ENCODE peak calls at places on chromosomes 3 and 15, in seven cellular contexts. C, J, K, Z, D, X and U are unnamed samples.

GRCh38 chr3:62567097-62568021 is 194.0 kb upstream of the FEZF2 start:
- DNase-seq in C (no peak), J (no peak), K (peak), Z (peak), D (peak), X (peak), U (peak)

GRCh38 chr3:46065294-46065705 is 38.0 kb upstream of the XCR1 start:
- DNase-seq in C (no peak), J (peak), K (peak), Z (no peak), D (no peak), X (peak), U (no peak)

GRCh38 chr15:94164202-94164807 is 67.1 kb upstream of the MCTP2 start:
- DNase-seq in C (peak), J (peak), K (peak), Z (peak), D (peak), X (no peak), U (peak)

GRCh38 chr15:77020348-77021087 is 25.6 kb downstream of the PSTPIP1 start:
- DNase-seq in C (no peak), J (no peak), K (peak), Z (no peak), D (no peak), X (no peak), U (no peak)

GRCh38 chr15:62545392-62546227 is 380.5 kb upstream of the C2CD4B start:
- DNase-seq in C (peak), J (no peak), K (peak), Z (peak), D (peak), X (peak), U (peak)

GRCh38 chr3:64340636-64341240 is 115.5 kb upstream of the PRICKLE2 start:
- DNase-seq in C (no peak), J (no peak), K (no peak), Z (peak), D (peak), X (peak), U (peak)

GRCh38 chr3:42846682-42847522 is 28.8 kb downstream of the CYP8B1 start:
- DNase-seq in C (peak), J (peak), K (no peak), Z (no peak), D (no peak), X (no peak), U (no peak)

GRCh38 chr3:121768452-121768851 is 18.9 kb upstream of the GOLGB1 start:
- DNase-seq in C (no peak), J (no peak), K (no peak), Z (no peak), D (no peak), X (no peak), U (no peak)

GRCh38 chr3:98890181-98890882 is 11.2 kb downstream of the DCBLD2 start:
- DNase-seq in C (no peak), J (no peak), K (no peak), Z (no peak), D (no peak), X (no peak), U (no peak)

GRCh38 chr15:100940785-100941379 is 21.7 kb downstream of the LRRK1 start:
- DNase-seq in C (no peak), J (no peak), K (no peak), Z (no peak), D (no peak), X (no peak), U (no peak)